ENCODE peak calls at places on chromosomes 5 and 9, in five cellular contexts. O is AG04450; G is right lobe of liver; F is bronchial epithelial cell; J is activated CD4-positive, alpha-beta memory T cell treated with anti-CD3 and anti-CD28 coated beads for 36 hours. D is an unnamed sample.

GRCh38 chr5:80109549-80110478 is 74.7 kb downstream of the THBS4 start:
- DNase-seq in O (no peak), G (no peak), F (no peak), J (no peak), D (no peak)

GRCh38 chr5:178309271-178310008 is 76.8 kb upstream of the PHYKPL start:
- DNase-seq in F (no peak), J (no peak), O (no peak), G (peak), D (no peak)

GRCh38 chr9:130472184-130472705 is 27.5 kb downstream of the ASS1 start:
- DNase-seq in O (no peak), F (no peak), G (no peak), J (no peak), D (no peak)

GRCh38 chr5:112125910-112126309 is 293.2 kb downstream of the EPB41L4A start:
- DNase-seq in O (no peak), F (no peak), J (no peak), G (no peak), D (no peak)

GRCh38 chr9:97534961-97535594 is 33.6 kb downstream of the TMOD1 start:
- DNase-seq in O (no peak), F (no peak), G (no peak), J (no peak), D (no peak)

GRCh38 chr9:82031538-82032280 is 43.1 kb downstream of the SPATA31D1 start:
- DNase-seq in G (no peak), F (peak), J (no peak), O (peak), D (peak)

GRCh38 chr5:149605998-149606721 is 24.9 kb downstream of the ARHGEF37 start:
- DNase-seq in G (no peak), O (no peak), F (peak), J (peak), D (no peak)

GRCh38 chr9:94490465-94490864 is 64.4 kb upstream of the PCAT7 start:
- DNase-seq in O (no peak), J (no peak), G (no peak), F (no peak), D (no peak)

GRCh38 chr5:169880012-169880673 is 100.2 kb downstream of the INSYN2B start:
- DNase-seq in F (no peak), G (no peak), O (no peak), J (no peak), D (no peak)

GRCh38 chr5:58545912-58546311 is 37.0 kb upstream of the RAB3C start:
- DNase-seq in F (peak), G (no peak), J (no peak), O (no peak), D (no peak)

GRCh38 chr9:101467690-101468089 is 32.1 kb upstream of the ALDOB start:
- DNase-seq in J (no peak), O (no peak), F (no peak), G (no peak), D (peak)

GRCh38 chr5:174751154-174751990 is 27.0 kb downstream of the MSX2 start:
- DNase-seq in F (no peak), O (no peak), J (no peak), G (no peak), D (peak)

GRCh38 chr9:89635816-89636215 is 31.0 kb downstream of the GADD45G start:
- DNase-seq in G (no peak), J (no peak), O (no peak), F (peak), D (no peak)

GRCh38 chr5:103612545-103612944 is 50.0 kb upstream of the NUDT12 start:
- DNase-seq in J (no peak), G (no peak), F (no peak), O (no peak), D (no peak)

GRCh38 chr9:81759680-81760215 is 70.4 kb upstream of the TLE1 start:
- DNase-seq in J (no peak), F (peak), G (no peak), O (peak), D (no peak)

GRCh38 chr5:89187883-89188465 is 305.0 kb upstream of the MEF2C start:
- DNase-seq in O (no peak), J (no peak), F (no peak), G (no peak), D (no peak)